ENCODE peak calls at places on chromosome X, in four cellular contexts. I, K, C and F are unnamed samples.

GRCh38 chrX:7690842-7691241 is 152.1 kb upstream of the VCX start:
- DNase-seq in I (no peak), K (no peak), C (no peak), F (no peak)

GRCh38 chrX:39195156-39195555 is 393.9 kb downstream of the MID1IP1 start:
- DNase-seq in I (no peak), K (no peak), C (no peak), F (no peak)

GRCh38 chrX:40009890-40010289 is 87.9 kb downstream of the BCOR start:
- DNase-seq in I (no peak), K (peak), C (no peak), F (no peak)

GRCh38 chrX:132737743-132738142 is 220.7 kb downstream of the HS6ST2 start:
- DNase-seq in I (no peak), K (no peak), C (peak), F (no peak)

GRCh38 chrX:38192007-38192625 is 28.6 kb downstream of the SRPX start:
- DNase-seq in I (peak), K (peak), C (no peak), F (peak)

GRCh38 chrX:136468391-136469103 is 19.2 kb upstream of the BRS3 start:
- DNase-seq in I (no peak), K (no peak), C (no peak), F (peak)

GRCh38 chrX:155766321-155766720 is 114.8 kb upstream of the VAMP7 start:
- DNase-seq in I (no peak), K (no peak), C (no peak), F (no peak)

GRCh38 chrX:115330498-115331138 is 41.1 kb downstream of the LUZP4 start:
- DNase-seq in I (peak), K (peak), C (peak), F (no peak)

GRCh38 chrX:131621650-131622049 is 77.8 kb downstream of the OR13H1 start:
- DNase-seq in I (no peak), K (no peak), C (no peak), F (no peak)

GRCh38 chrX:68413254-68413653 is 20.0 kb downstream of the OPHN1 start:
- DNase-seq in I (no peak), K (no peak), C (no peak), F (no peak)

GRCh38 chrX:97704881-97705280 is 821.2 kb downstream of the RPA4 start:
- DNase-seq in I (no peak), K (no peak), C (no peak), F (no peak)

GRCh38 chrX:17154001-17154400 is 207.5 kb downstream of the REPS2 start:
- DNase-seq in I (no peak), K (no peak), C (no peak), F (no peak)

GRCh38 chrX:68659385-68659784 is 11.9 kb downstream of the STARD8 start:
- DNase-seq in I (no peak), K (no peak), C (no peak), F (no peak)

GRCh38 chrX:131764224-131764623 is 220.3 kb downstream of the OR13H1 start:
- DNase-seq in I (no peak), K (no peak), C (no peak), F (no peak)

GRCh38 chrX:151679798-151680427 is 15.3 kb upstream of the PRRG3 start:
- DNase-seq in I (no peak), K (no peak), C (no peak), F (no peak)

GRCh38 chrX:131332331-131332730 is 43.2 kb upstream of the IGSF1 start:
- DNase-seq in I (no peak), K (no peak), C (no peak), F (no peak)

GRCh38 chrX:71492086-71493065 is 40.5 kb upstream of the OGT start:
- DNase-seq in I (peak), K (peak), C (no peak), F (peak)

GRCh38 chrX:152861116-152861515 is 30.3 kb downstream of the NSDHL start:
- DNase-seq in I (no peak), K (no peak), C (no peak), F (no peak)

DNA sequence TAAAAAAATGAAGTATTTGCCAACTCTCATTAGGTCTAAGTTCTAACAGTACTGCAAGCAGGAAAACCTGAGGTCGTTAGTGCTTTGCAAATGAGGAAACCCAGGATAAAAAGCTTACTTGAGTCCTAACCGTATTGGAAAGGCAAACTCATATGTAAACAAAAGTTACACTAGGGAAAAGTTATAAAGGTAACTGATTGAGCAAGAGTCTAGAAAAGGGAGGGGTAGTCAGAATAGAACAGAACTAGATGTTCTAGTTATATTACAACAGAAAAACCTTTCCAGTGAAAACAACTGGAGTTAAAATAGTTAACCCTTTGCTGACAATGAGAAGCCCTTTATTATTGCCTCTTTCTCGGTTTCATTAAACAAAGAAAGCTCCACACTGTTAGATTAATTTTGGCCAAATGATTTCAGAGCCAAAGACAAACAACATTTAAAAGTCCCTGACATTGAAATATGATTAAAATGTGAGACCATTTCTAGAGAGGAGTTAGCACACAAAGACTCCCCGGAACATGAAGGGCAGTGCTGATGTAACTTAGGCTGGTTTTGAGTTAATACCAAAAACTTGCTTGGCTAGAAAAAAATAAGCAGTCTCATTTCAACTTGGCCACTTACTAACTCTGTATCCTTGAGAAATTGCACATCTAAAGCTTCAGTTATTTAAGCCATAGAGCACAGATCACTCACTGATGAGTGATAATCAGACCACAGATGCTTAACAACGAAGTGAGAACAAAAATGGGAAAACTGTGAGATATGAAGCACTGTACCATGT is 66.2 kb upstream of the MAOA start:
- DNase-seq in I (no peak), K (no peak), C (no peak), F (no peak)
- TF ChIP-seq POLR2AphosphoS5 in I (no peak), K (no peak), C (no peak), F (peak)

GRCh38 chrX:149881081-149881711 is at the start of gene MAGEA8:
- DNase-seq in I (no peak), K (peak), C (no peak), F (no peak)
- TF ChIP-seq CTCF in I (no peak), K (peak), C (no peak), F (no peak)

DNA sequence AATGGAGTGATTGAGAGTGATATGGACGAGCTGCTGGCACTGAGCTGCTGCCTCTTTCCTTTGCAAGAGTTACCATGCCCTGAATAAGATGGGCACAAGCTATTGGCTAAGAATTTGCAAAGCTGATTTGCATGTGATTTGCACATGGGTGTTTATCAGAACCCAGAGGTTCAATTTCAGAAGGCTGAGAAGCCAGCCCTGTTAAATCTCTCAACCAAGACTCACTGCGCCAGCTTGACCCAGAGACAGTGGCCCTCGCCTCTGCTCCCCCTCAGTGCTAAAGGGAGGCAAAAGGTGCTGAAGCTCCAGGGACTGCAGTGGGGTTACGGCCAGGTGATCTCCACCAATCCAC is 701 bp downstream of the ARHGAP4 start:
- DNase-seq in I (no peak), K (no peak), C (no peak), F (no peak)
- H3K4me3 ChIP-seq in I (peak), K (no peak), C (peak), F (peak)

GRCh38 chrX:154365052-154365600 is 9.3 kb downstream of the FLNA start:
- DNase-seq in I (no peak), K (no peak), C (no peak), F (no peak)
- TF ChIP-seq POLR2AphosphoS5 in I (no peak), K (no peak), C (no peak), F (no peak)

GRCh38 chrX:101417981-101418841 is 10.2 kb downstream of the HNRNPH2 start:
- DNase-seq in I (peak), K (peak), C (no peak), F (peak)
- TF ChIP-seq CTCF in I (no peak), K (no peak), C (no peak), F (no peak)

GRCh38 chrX:14125451-14125850 is 95.8 kb upstream of the GEMIN8 start:
- DNase-seq in I (no peak), K (no peak), C (no peak), F (no peak)

DNA sequence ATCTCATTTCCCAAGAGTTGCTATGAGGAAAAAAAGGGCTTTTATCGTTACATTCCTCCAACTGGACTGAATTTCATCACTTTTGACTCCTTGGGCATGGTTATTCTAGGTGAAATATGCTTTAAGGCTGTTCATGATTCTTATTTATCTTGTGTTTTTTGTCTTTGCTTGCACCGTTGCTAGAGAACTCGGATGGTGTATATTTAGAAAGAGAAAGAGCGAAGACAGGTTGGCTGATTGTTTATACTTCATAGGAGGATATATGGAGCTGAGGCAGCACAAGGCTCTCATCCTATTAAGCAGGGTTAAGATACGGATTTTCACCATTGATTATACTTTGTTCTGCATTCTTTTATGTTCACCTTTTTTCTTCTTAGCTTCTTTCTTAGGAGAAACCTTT is 94.9 kb upstream of the GEMIN8 start:
- DNase-seq in I (no peak), K (no peak), C (no peak), F (no peak)
- H3K4me3 ChIP-seq in I (no peak), K (no peak), C (no peak), F (no peak)